ENCODE peak calls at places on chromosomes 6 and 20, in ten cellular contexts. V is H9; I is tibial nerve; N is uterus; G is vagina; A is CD8-positive, alpha-beta memory T cell; F is IMR-90; D is tibial artery; X is effector memory CD4-positive, alpha-beta T cell; Y is suprapubic skin. Q is an unnamed sample. For H3K4me1, the result is how much of the 10 kb centered on the place peaks cover.

GRCh38 chr6:110612298-110612697 is 135.9 kb upstream of the SLC22A16 start:
- DNase-seq in N (no peak), A (no peak), Y (no peak), F (no peak), I (no peak), D (no peak), V (no peak), G (no peak), X (no peak), Q (no peak)

GRCh38 chr20:21096321-21097043 is 9.7 kb downstream of the LINC00237 start:
- DNase-seq in A (no peak), X (no peak), N (no peak), I (no peak), G (no peak), V (peak), F (peak), Y (no peak), D (no peak), Q (no peak)

GRCh38 chr6:144544266-144544830 is 259.2 kb downstream of the UTRN start:
- DNase-seq in I (no peak), G (no peak), F (no peak), V (no peak), A (no peak), N (no peak), D (no peak), Y (no peak), X (no peak), Q (no peak)

GRCh38 chr6:6851059-6851658 is 256.6 kb upstream of the RREB1 start:
- DNase-seq in V (no peak), Y (no peak), I (peak), A (no peak), N (no peak), G (no peak), X (no peak), F (peak), D (no peak), Q (peak)

GRCh38 chr6:21769405-21769851 is 175.9 kb downstream of the SOX4 start:
- DNase-seq in D (no peak), X (no peak), I (no peak), V (peak), F (peak), N (peak), G (no peak), Y (no peak), A (no peak), Q (peak)

GRCh38 chr6:24520929-24521546 is 26.3 kb downstream of the ALDH5A1 start:
- DNase-seq in A (no peak), G (peak), X (no peak), D (no peak), N (no peak), I (no peak), V (peak), F (peak), Y (no peak), Q (peak)

GRCh38 chr6:5213851-5214507 is 46.8 kb downstream of the LYRM4 start:
- DNase-seq in A (no peak), D (no peak), Y (no peak), X (no peak), G (no peak), V (no peak), I (no peak), F (peak), N (no peak), Q (peak)

GRCh38 chr6:92125681-92126080 is 1293.7 kb downstream of the EPHA7 start:
- DNase-seq in I (no peak), A (no peak), X (no peak), V (no peak), G (no peak), N (no peak), D (no peak), Y (no peak), F (no peak), Q (no peak)

GRCh38 chr6:30206799-30207618 is 6.2 kb downstream of the TRIM26 start:
- DNase-seq in F (peak), G (no peak), N (no peak), X (no peak), V (peak), Y (no peak), A (no peak), I (peak), D (no peak), Q (no peak)

GRCh38 chr6:134175532-134176282 is 123.3 kb upstream of the SLC2A12 start:
- DNase-seq in Y (peak), G (no peak), V (no peak), F (peak), N (peak), X (peak), D (peak), I (peak), A (peak), Q (peak)

GRCh38 chr6:3386374-3386857 is 70.4 kb downstream of the SLC22A23 start:
- DNase-seq in Y (peak), F (no peak), A (no peak), I (no peak), N (no peak), V (no peak), D (no peak), G (no peak), X (no peak), Q (no peak)

GRCh38 chr20:6636209-6637159 is 131.0 kb upstream of the BMP2 start:
- DNase-seq in F (peak), A (no peak), N (no peak), D (no peak), Y (no peak), X (no peak), I (peak), V (no peak), G (no peak), Q (peak)

GRCh38 chr6:152531659-152532058 is 105.5 kb downstream of the SYNE1 start:
- DNase-seq in I (no peak), X (no peak), A (no peak), F (no peak), Y (no peak), V (no peak), N (no peak), G (no peak), D (no peak), Q (no peak)

GRCh38 chr20:4633780-4634179 is 87.9 kb upstream of the PRND start:
- DNase-seq in I (no peak), F (peak), X (no peak), V (no peak), D (no peak), N (no peak), Y (no peak), G (no peak), A (no peak), Q (no peak)

GRCh38 chr20:588932-589672 is 21.0 kb downstream of the TCF15 start:
- DNase-seq in I (no peak), Y (no peak), F (no peak), V (no peak), G (no peak), X (no peak), N (no peak), A (no peak), D (no peak), Q (no peak)

GRCh38 chr20:43909211-43909610 is 5.4 kb upstream of the TOX2 start:
- DNase-seq in F (no peak), Y (no peak), V (no peak), I (no peak), D (no peak), G (no peak), A (no peak), N (no peak), X (no peak), Q (no peak)

GRCh38 chr20:34362502-34363061 is 491 bp upstream of the ITCH start:
- DNase-seq in V (no peak), N (no peak), I (no peak), Y (no peak), D (no peak), A (no peak), X (no peak), F (no peak), G (no peak), Q (no peak)

GRCh38 chr6:89661559-89661958 is 23.0 kb upstream of the LYRM2 start:
- DNase-seq in I (no peak), X (no peak), A (no peak), G (no peak), F (no peak), N (no peak), V (no peak), D (no peak), Y (no peak), Q (no peak)

GRCh38 chr6:15351631-15352030 is 105.8 kb downstream of the JARID2 start:
- DNase-seq in I (peak), A (no peak), V (no peak), D (peak), N (peak), G (no peak), X (no peak), Y (no peak), F (peak), Q (peak)

GRCh38 chr6:139289233-139289632 is 2.6 kb downstream of the TXLNB start:
- DNase-seq in V (no peak), X (no peak), D (no peak), G (no peak), F (no peak), Y (no peak), A (no peak), I (no peak), N (no peak), Q (no peak)

GRCh38 chr20:63699466-63700198 is 3.2 kb downstream of the TNFRSF6B start:
- DNase-seq in N (peak), F (no peak), I (peak), X (no peak), A (no peak), Y (peak), D (peak), V (peak), G (no peak), Q (peak)

GRCh38 chr6:1136856-1137255 is 175.0 kb upstream of the FOXQ1 start:
- DNase-seq in X (no peak), I (no peak), A (no peak), N (no peak), V (no peak), G (no peak), F (no peak), D (no peak), Y (no peak), Q (no peak)

GRCh38 chr6:137641474-137642077 is 147.4 kb upstream of the OLIG3 start:
- DNase-seq in G (no peak), I (peak), X (peak), N (peak), A (peak), V (peak), D (peak), Y (no peak), F (peak), Q (peak)

GRCh38 chr20:62266340-62266739 is 28.0 kb downstream of the OSBPL2 start:
- DNase-seq in F (no peak), D (no peak), G (no peak), I (no peak), X (no peak), N (no peak), Y (no peak), A (no peak), V (no peak), Q (no peak)

GRCh38 chr20:58618694-58619540 is 32.2 kb upstream of the STX16 start:
- DNase-seq in N (no peak), X (no peak), V (peak), Y (no peak), A (no peak), D (no peak), G (no peak), I (no peak), F (peak), Q (no peak)

GRCh38 chr6:158408552-158409130 is 96.4 kb downstream of the TULP4 start:
- DNase-seq in G (no peak), A (no peak), Y (no peak), D (no peak), N (peak), X (no peak), F (peak), V (no peak), I (peak), Q (peak)

GRCh38 chr6:25717856-25718740 is 36.4 kb upstream of the SLC17A4 start:
- DNase-seq in G (no peak), V (no peak), Y (no peak), I (peak), A (no peak), X (no peak), D (no peak), N (no peak), F (peak), Q (no peak)

GRCh38 chr6:88814909-88815308 is 148.5 kb downstream of the RNGTT start:
- DNase-seq in F (no peak), I (no peak), X (no peak), A (no peak), Y (no peak), D (no peak), G (no peak), V (no peak), N (no peak), Q (no peak)

GRCh38 chr6:4941782-4942672 is 61.8 kb downstream of the RPP40 start:
- DNase-seq in V (no peak), F (peak), Y (no peak), G (no peak), D (no peak), X (no peak), I (no peak), A (no peak), N (peak), Q (no peak)

GRCh38 chr20:32971703-32972161 is 32.5 kb downstream of the SUN5 start:
- DNase-seq in X (no peak), I (no peak), V (peak), A (no peak), F (no peak), Y (peak), N (no peak), G (peak), D (peak), Q (no peak)

GRCh38 chr20:46552460-46553420 is 2.3 kb upstream of the OCSTAMP start:
- DNase-seq in I (no peak), A (no peak), V (no peak), F (no peak), N (no peak), G (no peak), D (no peak), X (no peak), Y (no peak), Q (no peak)

GRCh38 chr6:25232478-25232877 is 46.7 kb upstream of the CARMIL1 start:
- DNase-seq in G (no peak), N (no peak), I (no peak), F (no peak), A (no peak), D (no peak), X (no peak), V (no peak), Y (peak), Q (peak)

GRCh38 chr6:125738276-125738675 is 11.2 kb upstream of the HEY2 start:
- DNase-seq in X (no peak), I (no peak), G (no peak), Y (no peak), A (no peak), D (no peak), F (no peak), V (no peak), N (no peak), Q (no peak)

GRCh38 chr6:132929141-132929540 is 114.8 kb downstream of the RPS12 start:
- DNase-seq in V (no peak), F (peak), G (no peak), A (no peak), I (no peak), Y (no peak), X (no peak), D (no peak), N (no peak), Q (no peak)

GRCh38 chr20:334578-334977 is 9.2 kb downstream of the SOX12 start:
- DNase-seq in G (no peak), F (no peak), Y (no peak), N (no peak), D (no peak), I (no peak), X (no peak), A (no peak), V (no peak), Q (no peak)

DNA sequence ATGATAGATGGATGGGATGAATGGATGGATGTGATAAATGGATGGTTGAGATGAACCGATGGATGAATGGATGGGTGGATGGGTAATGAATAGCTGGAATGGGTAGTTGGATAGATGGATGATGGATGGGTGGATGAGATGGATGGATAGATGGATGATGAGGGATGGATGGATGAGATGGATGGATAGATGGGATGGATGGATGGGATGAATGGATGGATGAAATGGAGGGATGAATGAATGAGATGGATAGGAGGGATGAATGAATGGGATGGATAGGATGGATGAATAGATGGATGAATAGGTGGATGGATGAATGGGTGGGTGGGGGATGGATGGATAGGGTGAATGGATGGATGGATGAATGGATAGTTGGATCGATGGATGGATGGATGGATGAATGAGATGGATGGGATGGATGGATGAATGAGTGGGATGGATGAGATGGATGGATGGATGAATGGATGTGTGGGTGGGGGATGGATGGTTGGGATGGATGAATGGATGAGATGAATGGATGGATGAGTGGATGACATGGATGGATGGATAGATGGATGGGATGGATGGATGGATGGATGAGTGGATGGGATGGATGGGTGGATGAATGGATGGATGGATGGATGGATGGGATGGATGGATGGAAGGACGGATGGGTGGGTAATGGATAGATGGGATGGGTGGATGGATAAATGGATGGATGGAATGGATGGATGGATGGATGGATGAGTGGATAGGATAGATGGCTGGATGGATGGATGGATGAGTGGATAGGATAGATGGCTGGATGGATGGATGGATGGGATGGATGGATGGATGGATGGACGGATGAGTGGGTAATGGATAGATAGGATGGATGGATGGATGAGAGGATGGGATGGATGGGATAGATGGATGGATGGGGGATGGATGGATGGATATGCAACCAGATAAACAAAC is 51.4 kb upstream of the PTGIS start:
- DNase-seq in G (no peak), X (no peak), A (no peak), Y (no peak), N (no peak), I (no peak), V (no peak), F (no peak), D (no peak), Q (no peak)
- H3K4me1 ChIP-seq in G (under half), X (under half), A (under half), Y (under half), N (under half), I (under half), V (under half), F (under half), D (under half), Q (under half)

DNA sequence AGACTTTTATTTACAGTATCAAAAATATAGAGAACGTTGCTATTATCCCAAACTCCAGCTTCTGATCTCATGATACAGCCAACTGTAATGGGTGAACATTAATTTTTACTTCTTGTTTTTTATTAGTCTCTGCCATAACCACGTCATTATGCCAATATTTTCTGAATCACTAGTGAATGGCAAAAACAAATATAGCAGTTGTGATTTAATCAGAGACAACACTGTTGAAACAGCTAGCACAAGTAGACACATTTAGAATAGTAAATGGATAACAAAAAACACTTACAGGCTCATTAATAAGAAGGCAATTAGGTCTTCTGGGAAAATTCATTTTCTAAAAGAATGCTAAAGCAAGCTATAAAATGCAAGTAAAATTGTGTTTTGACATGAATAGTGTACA is 8.1 kb downstream of the PTPRK start:
- DNase-seq in V (no peak), X (no peak), Y (no peak), G (no peak), F (no peak), D (no peak), N (no peak), A (no peak), I (no peak), Q (no peak)
- H3K4me1 ChIP-seq in V (under half), X (under half), Y (under half), G (half or more), F (under half), D (under half), N (under half), A (under half), I (under half), Q (under half)

GRCh38 chr20:38168791-38169589 is 3.9 kb upstream of the TGM2 start:
- DNase-seq in Y (no peak), D (peak), X (no peak), V (no peak), G (no peak), A (no peak), F (no peak), I (no peak), N (no peak), Q (peak)
- H3K4me1 ChIP-seq in Y (under half), D (under half), X (under half), V (under half), G (half or more), A (under half), F (half or more), I (half or more), N (under half), Q (half or more)

GRCh38 chr20:25049261-25050060 is 8.5 kb downstream of the ACSS1 start:
- DNase-seq in I (no peak), V (no peak), A (no peak), Y (no peak), G (no peak), X (no peak), D (peak), N (peak), F (no peak), Q (no peak)
- H3K4me1 ChIP-seq in I (half or more), V (under half), A (under half), Y (half or more), G (half or more), X (under half), D (under half), N (under half), F (under half), Q (half or more)